ENCODE peak calls at places on chromosomes 4 and X, in four cellular contexts. P is right atrium auricular region, X is IMR-90, Y is astrocyte. S is an unnamed sample.

GRCh38 chrX:1598021-1598875 is 6.8 kb downstream of the AKAP17A start:
- DNase-seq in X (no peak), Y (no peak), P (no peak), S (no peak)

GRCh38 chrX:20742106-20742505 is 475.4 kb upstream of the RPS6KA3 start:
- DNase-seq in Y (peak), P (no peak), X (no peak), S (no peak)

GRCh38 chrX:27598312-27598711 is 8.2 kb downstream of the DCAF8L2 start:
- DNase-seq in P (no peak), Y (peak), X (no peak), S (no peak)

GRCh38 chr4:158630893-158631292 is 40.8 kb downstream of the C4orf46 start:
- DNase-seq in Y (peak), P (no peak), X (peak), S (no peak)

GRCh38 chr4:148857234-148857972 is 415.2 kb upstream of the NR3C2 start:
- DNase-seq in X (peak), Y (peak), P (no peak), S (no peak)

GRCh38 chr4:8344387-8344786 is 74.8 kb downstream of the HTRA3 start:
- DNase-seq in P (no peak), Y (no peak), X (no peak), S (no peak)

GRCh38 chr4:142815834-142816233 is 30.3 kb downstream of the INPP4B start:
- DNase-seq in Y (peak), P (no peak), X (peak), S (no peak)

GRCh38 chr4:99536848-99537247 is 26.0 kb downstream of the C4orf17 start:
- DNase-seq in Y (no peak), X (no peak), P (no peak), S (no peak)

GRCh38 chr4:25085621-25086020 is 54.9 kb upstream of the LGI2 start:
- DNase-seq in P (no peak), Y (no peak), X (no peak), S (no peak)

GRCh38 chrX:153879741-153880439 is 6.1 kb downstream of the L1CAM start:
- DNase-seq in P (no peak), X (no peak), Y (no peak), S (no peak)

GRCh38 chr4:3527101-3527913 is 4.9 kb downstream of the LRPAP1 start:
- DNase-seq in Y (no peak), X (no peak), P (no peak), S (peak)

GRCh38 chr4:127574643-127575042 is 58.1 kb upstream of the INTU start:
- DNase-seq in P (no peak), X (no peak), Y (no peak), S (no peak)

GRCh38 chrX:69268637-69269036 is 103.4 kb upstream of the PJA1 start:
- DNase-seq in X (no peak), P (no peak), Y (no peak), S (no peak)

GRCh38 chrX:153568612-153569011 is 30.3 kb downstream of the CCNQ start:
- DNase-seq in P (no peak), Y (no peak), X (no peak), S (no peak)

GRCh38 chrX:30308263-30309138 is 689 bp downstream of the NR0B1 start:
- DNase-seq in P (no peak), X (no peak), Y (no peak), S (no peak)
- TF ChIP-seq CTCF in P (no peak), X (peak), Y (no peak), S (no peak)

GRCh38 chrX:66602381-66602938 is 36.4 kb downstream of the EDA2R start:
- DNase-seq in X (no peak), Y (no peak), P (no peak), S (no peak)
- TF ChIP-seq CTCF in X (no peak), Y (no peak), P (no peak), S (no peak)

GRCh38 chrX:118455013-118455412 is 40.6 kb upstream of the DOCK11 start:
- DNase-seq in P (no peak), X (no peak), Y (no peak), S (no peak)

GRCh38 chrX:118459494-118459893 is 36.1 kb upstream of the DOCK11 start:
- DNase-seq in X (peak), P (no peak), Y (peak), S (no peak)
- TF ChIP-seq CTCF in X (peak), P (peak), Y (peak), S (peak)

DNA sequence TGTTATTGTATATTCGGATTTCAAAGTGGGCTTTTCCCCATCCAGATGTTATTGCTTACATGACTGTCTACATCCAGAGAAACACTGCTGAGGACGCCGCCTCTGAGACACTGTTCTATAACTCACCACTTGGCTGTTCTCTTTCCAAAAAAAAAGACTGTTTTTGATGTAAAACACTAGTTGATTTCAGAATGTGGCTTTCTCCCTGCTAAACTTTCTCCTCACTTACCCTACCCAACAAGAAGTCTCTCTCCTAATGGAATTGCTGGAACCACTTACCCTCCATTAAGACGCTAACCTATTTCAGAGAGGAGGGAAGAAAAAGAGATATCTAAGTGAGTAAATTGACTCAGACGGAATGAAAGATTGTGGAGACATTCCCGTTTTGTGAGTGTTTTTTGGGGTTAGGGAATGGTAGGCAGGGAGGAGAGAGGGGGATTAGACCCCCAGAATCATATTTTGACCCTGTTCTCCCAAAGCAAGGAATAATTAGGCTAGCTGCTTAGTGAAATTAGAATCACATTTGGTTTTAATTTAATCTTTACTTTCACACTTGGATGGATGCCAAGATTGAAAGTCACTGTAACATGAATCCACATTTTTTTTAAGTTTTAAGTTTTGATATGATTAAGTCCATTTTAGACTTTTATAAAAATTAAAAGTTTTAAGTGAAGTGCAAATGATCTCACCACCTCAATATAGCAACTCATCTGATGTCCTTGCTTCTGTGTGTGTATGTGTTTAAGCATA is 174.9 kb downstream of the CHIC2 start:
- DNase-seq in X (peak), Y (no peak), P (no peak), S (no peak)
- TF ChIP-seq CTCF in X (no peak), Y (no peak), P (no peak), S (no peak)